ENCODE peak calls at places on chromosomes 7 and 10, in nine cellular contexts. One of them, this sample, is unnamed.
A peak's percentile ranks its signal among the peaks of the same experiment; 100 is the strongest.

GRCh38 chr10:121873236-121873635 is 54.6 kb downstream of the ATE1 start:
- DNase-seq in tibial artery: no peak
- DNase-seq in right cardiac atrium: no peak
- DNase-seq in CD8-positive, alpha-beta T cell: no peak
- DNase-seq in endothelial cell of umbilical vein: no peak
- DNase-seq in Peyer's patch: no peak
- DNase-seq in GM23248: no peak
- DNase-seq in CD4-positive, alpha-beta memory T cell: no peak
- DNase-seq in hepatocyte: no peak
- DNase-seq in this sample: no peak

GRCh38 chr7:152588350-152588749 is 87.6 kb downstream of the XRCC2 start:
- DNase-seq in CD4-positive, alpha-beta memory T cell: no peak
- DNase-seq in tibial artery: no peak
- DNase-seq in hepatocyte: peak; percentile 49
- DNase-seq in right cardiac atrium: no peak
- DNase-seq in Peyer's patch: no peak
- DNase-seq in endothelial cell of umbilical vein: no peak
- DNase-seq in CD8-positive, alpha-beta T cell: no peak
- DNase-seq in GM23248: peak; percentile 79
- DNase-seq in this sample: no peak

GRCh38 chr7:143416565-143417149 is 8.0 kb upstream of the EPHA1 start:
- DNase-seq in right cardiac atrium: no peak
- DNase-seq in GM23248: peak; percentile 60
- DNase-seq in CD8-positive, alpha-beta T cell: no peak
- DNase-seq in hepatocyte: peak; percentile 65
- DNase-seq in Peyer's patch: no peak
- DNase-seq in CD4-positive, alpha-beta memory T cell: peak; percentile 56
- DNase-seq in endothelial cell of umbilical vein: peak; percentile 56
- DNase-seq in tibial artery: no peak
- DNase-seq in this sample: no peak

GRCh38 chr7:98617051-98617959 is at the start of gene NPTX2:
- DNase-seq in CD8-positive, alpha-beta T cell: no peak
- DNase-seq in CD4-positive, alpha-beta memory T cell: no peak
- DNase-seq in hepatocyte: peak; percentile 71
- DNase-seq in endothelial cell of umbilical vein: no peak
- DNase-seq in tibial artery: peak; percentile 76
- DNase-seq in right cardiac atrium: peak; percentile 21
- DNase-seq in Peyer's patch: peak; percentile 70
- DNase-seq in GM23248: peak; percentile 42
- DNase-seq in this sample: peak; percentile 61

GRCh38 chr10:74585231-74586087 is 240.9 kb upstream of the KAT6B start:
- DNase-seq in GM23248: peak; percentile 29
- DNase-seq in tibial artery: no peak
- DNase-seq in CD4-positive, alpha-beta memory T cell: peak; percentile 78
- DNase-seq in CD8-positive, alpha-beta T cell: peak; percentile 52
- DNase-seq in hepatocyte: no peak
- DNase-seq in endothelial cell of umbilical vein: peak; percentile 62
- DNase-seq in right cardiac atrium: no peak
- DNase-seq in Peyer's patch: no peak
- DNase-seq in this sample: peak; percentile 21

GRCh38 chr10:97575101-97575668 is 2.6 kb downstream of the ANKRD2 start:
- DNase-seq in CD8-positive, alpha-beta T cell: no peak
- DNase-seq in endothelial cell of umbilical vein: no peak
- DNase-seq in CD4-positive, alpha-beta memory T cell: no peak
- DNase-seq in GM23248: peak; percentile 33
- DNase-seq in tibial artery: no peak
- DNase-seq in right cardiac atrium: no peak
- DNase-seq in hepatocyte: no peak
- DNase-seq in Peyer's patch: no peak
- DNase-seq in this sample: no peak

GRCh38 chr10:33055636-33056035 is 97.6 kb upstream of the ITGB1 start:
- DNase-seq in GM23248: peak; percentile 63
- DNase-seq in Peyer's patch: no peak
- DNase-seq in CD4-positive, alpha-beta memory T cell: no peak
- DNase-seq in CD8-positive, alpha-beta T cell: no peak
- DNase-seq in hepatocyte: no peak
- DNase-seq in right cardiac atrium: no peak
- DNase-seq in endothelial cell of umbilical vein: no peak
- DNase-seq in tibial artery: no peak
- DNase-seq in this sample: no peak

GRCh38 chr10:93363891-93364648 is 118.1 kb downstream of the MYOF start:
- DNase-seq in tibial artery: peak; percentile 78
- DNase-seq in CD4-positive, alpha-beta memory T cell: no peak
- DNase-seq in right cardiac atrium: peak; percentile 64
- DNase-seq in endothelial cell of umbilical vein: no peak
- DNase-seq in hepatocyte: no peak
- DNase-seq in CD8-positive, alpha-beta T cell: no peak
- DNase-seq in GM23248: no peak
- DNase-seq in Peyer's patch: no peak
- DNase-seq in this sample: no peak

GRCh38 chr7:47591655-47592572 is 10.0 kb upstream of the TNS3 start:
- DNase-seq in endothelial cell of umbilical vein: no peak
- DNase-seq in Peyer's patch: no peak
- DNase-seq in hepatocyte: peak; percentile 27
- DNase-seq in CD4-positive, alpha-beta memory T cell: no peak
- DNase-seq in right cardiac atrium: no peak
- DNase-seq in tibial artery: no peak
- DNase-seq in GM23248: peak; percentile 69
- DNase-seq in CD8-positive, alpha-beta T cell: no peak
- DNase-seq in this sample: no peak

GRCh38 chr10:109972372-109973001 is 35.3 kb upstream of the ADD3 start:
- DNase-seq in right cardiac atrium: no peak
- DNase-seq in endothelial cell of umbilical vein: no peak
- DNase-seq in hepatocyte: no peak
- DNase-seq in CD8-positive, alpha-beta T cell: no peak
- DNase-seq in GM23248: no peak
- DNase-seq in CD4-positive, alpha-beta memory T cell: no peak
- DNase-seq in tibial artery: no peak
- DNase-seq in Peyer's patch: no peak
- DNase-seq in this sample: no peak

GRCh38 chr10:69839696-69840345 is 38.1 kb downstream of the COL13A1 start:
- DNase-seq in right cardiac atrium: no peak
- DNase-seq in hepatocyte: no peak
- DNase-seq in CD4-positive, alpha-beta memory T cell: no peak
- DNase-seq in tibial artery: no peak
- DNase-seq in GM23248: peak; percentile 59
- DNase-seq in CD8-positive, alpha-beta T cell: no peak
- DNase-seq in endothelial cell of umbilical vein: no peak
- DNase-seq in Peyer's patch: no peak
- DNase-seq in this sample: no peak

GRCh38 chr7:74212661-74213060 is 2.9 kb downstream of the LAT2 start:
- DNase-seq in CD8-positive, alpha-beta T cell: no peak
- DNase-seq in endothelial cell of umbilical vein: no peak
- DNase-seq in right cardiac atrium: no peak
- DNase-seq in tibial artery: no peak
- DNase-seq in CD4-positive, alpha-beta memory T cell: no peak
- DNase-seq in Peyer's patch: no peak
- DNase-seq in hepatocyte: no peak
- DNase-seq in GM23248: no peak
- DNase-seq in this sample: no peak

GRCh38 chr7:18564779-18565178 is 69.2 kb downstream of the HDAC9 start:
- DNase-seq in Peyer's patch: no peak
- DNase-seq in CD8-positive, alpha-beta T cell: no peak
- DNase-seq in tibial artery: no peak
- DNase-seq in CD4-positive, alpha-beta memory T cell: no peak
- DNase-seq in GM23248: no peak
- DNase-seq in right cardiac atrium: no peak
- DNase-seq in hepatocyte: no peak
- DNase-seq in endothelial cell of umbilical vein: no peak
- DNase-seq in this sample: no peak

GRCh38 chr7:33732462-33732861 is 172.9 kb upstream of the BMPER start:
- DNase-seq in right cardiac atrium: no peak
- DNase-seq in GM23248: no peak
- DNase-seq in tibial artery: no peak
- DNase-seq in CD4-positive, alpha-beta memory T cell: no peak
- DNase-seq in CD8-positive, alpha-beta T cell: no peak
- DNase-seq in Peyer's patch: no peak
- DNase-seq in endothelial cell of umbilical vein: no peak
- DNase-seq in hepatocyte: no peak
- DNase-seq in this sample: no peak
- H3K4me1 ChIP-seq in right cardiac atrium: peaks cover 4% of the 10 kb centered on the region
- H3K4me1 ChIP-seq in GM23248: no peaks in the 10 kb centered on the region
- H3K4me1 ChIP-seq in tibial artery: no peaks in the 10 kb centered on the region
- H3K4me1 ChIP-seq in CD4-positive, alpha-beta memory T cell: no peaks in the 10 kb centered on the region
- H3K4me1 ChIP-seq in CD8-positive, alpha-beta T cell: no peaks in the 10 kb centered on the region
- H3K4me1 ChIP-seq in Peyer's patch: no peaks in the 10 kb centered on the region
- H3K4me1 ChIP-seq in endothelial cell of umbilical vein: peaks cover 35% of the 10 kb centered on the region
- H3K4me1 ChIP-seq in hepatocyte: peaks cover 4% of the 10 kb centered on the region
- H3K4me1 ChIP-seq in this sample: no peaks in the 10 kb centered on the region

GRCh38 chr10:124151466-124152095 is 58.2 kb upstream of the CHST15 start:
- DNase-seq in Peyer's patch: no peak
- DNase-seq in right cardiac atrium: no peak
- DNase-seq in GM23248: no peak
- DNase-seq in CD8-positive, alpha-beta T cell: no peak
- DNase-seq in endothelial cell of umbilical vein: no peak
- DNase-seq in tibial artery: peak; percentile 56
- DNase-seq in hepatocyte: no peak
- DNase-seq in CD4-positive, alpha-beta memory T cell: no peak
- DNase-seq in this sample: no peak

GRCh38 chr10:124152781-124153600 is 59.6 kb upstream of the CHST15 start:
- DNase-seq in hepatocyte: peak; percentile 75
- DNase-seq in Peyer's patch: no peak
- DNase-seq in CD8-positive, alpha-beta T cell: peak; percentile 57
- DNase-seq in GM23248: peak; percentile 82
- DNase-seq in CD4-positive, alpha-beta memory T cell: peak; percentile 40
- DNase-seq in right cardiac atrium: peak; percentile 43
- DNase-seq in tibial artery: peak; percentile 78
- DNase-seq in endothelial cell of umbilical vein: peak; percentile 89
- DNase-seq in this sample: peak; percentile 54

GRCh38 chr10:124150807-124151417 is 57.5 kb upstream of the CHST15 start:
- DNase-seq in endothelial cell of umbilical vein: no peak
- DNase-seq in right cardiac atrium: no peak
- DNase-seq in CD4-positive, alpha-beta memory T cell: no peak
- DNase-seq in GM23248: no peak
- DNase-seq in tibial artery: peak; percentile 62
- DNase-seq in hepatocyte: no peak
- DNase-seq in Peyer's patch: no peak
- DNase-seq in CD8-positive, alpha-beta T cell: no peak
- DNase-seq in this sample: no peak

GRCh38 chr10:124153601-124153930 is 60.2 kb upstream of the CHST15 start:
- DNase-seq in GM23248: no peak
- DNase-seq in right cardiac atrium: no peak
- DNase-seq in endothelial cell of umbilical vein: no peak
- DNase-seq in hepatocyte: no peak
- DNase-seq in CD8-positive, alpha-beta T cell: no peak
- DNase-seq in CD4-positive, alpha-beta memory T cell: no peak
- DNase-seq in tibial artery: no peak
- DNase-seq in Peyer's patch: no peak
- DNase-seq in this sample: no peak

DNA sequence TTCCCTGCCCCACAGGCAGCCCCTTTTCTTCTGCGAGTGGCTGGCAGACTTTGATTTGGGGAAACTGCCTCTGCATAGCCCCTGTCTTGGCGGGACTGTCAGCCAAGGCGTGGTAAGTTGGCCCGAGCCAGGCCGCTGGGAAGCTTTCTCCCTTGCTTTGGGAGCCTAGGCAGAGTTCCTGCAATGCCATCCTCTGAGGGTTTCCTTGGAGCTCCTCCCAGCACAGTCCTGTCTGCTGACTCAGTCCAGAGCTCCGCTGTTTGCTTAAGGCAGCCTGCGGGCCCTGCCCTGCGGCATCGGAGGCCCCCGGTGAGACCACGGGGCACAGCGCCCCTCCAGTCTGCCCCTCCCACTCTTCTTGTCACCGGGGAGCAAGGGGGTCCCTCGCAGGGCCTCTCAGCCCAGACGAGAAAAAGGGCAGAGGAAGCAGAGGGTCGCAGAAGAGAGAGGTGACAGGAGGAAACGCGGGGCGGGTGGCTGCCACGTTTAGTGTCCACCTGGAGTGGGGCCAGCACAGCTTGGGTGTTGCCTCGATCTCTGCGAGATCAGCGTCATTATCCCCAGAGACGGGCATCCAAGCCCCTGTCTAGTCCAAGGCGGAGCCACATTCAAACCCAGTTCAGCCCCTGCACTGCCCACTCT is 58.9 kb upstream of the CHST15 start:
- DNase-seq in hepatocyte: peak; percentile 77
- DNase-seq in right cardiac atrium: peak; percentile 80
- DNase-seq in endothelial cell of umbilical vein: no peak
- DNase-seq in CD8-positive, alpha-beta T cell: no peak
- DNase-seq in tibial artery: peak; percentile 91
- DNase-seq in GM23248: peak; percentile 86
- DNase-seq in Peyer's patch: no peak
- DNase-seq in CD4-positive, alpha-beta memory T cell: no peak
- DNase-seq in this sample: peak; percentile 68
- H3K4me1 ChIP-seq in hepatocyte: peaks cover 8% of the 10 kb centered on the region
- H3K4me1 ChIP-seq in right cardiac atrium: peaks cover 33% of the 10 kb centered on the region
- H3K4me1 ChIP-seq in endothelial cell of umbilical vein: peaks cover 27% of the 10 kb centered on the region
- H3K4me1 ChIP-seq in CD8-positive, alpha-beta T cell: peaks cover 16% of the 10 kb centered on the region
- H3K4me1 ChIP-seq in tibial artery: peaks cover 4% of the 10 kb centered on the region
- H3K4me1 ChIP-seq in GM23248: peaks cover 15% of the 10 kb centered on the region
- H3K4me1 ChIP-seq in Peyer's patch: peaks cover 37% of the 10 kb centered on the region
- H3K4me1 ChIP-seq in CD4-positive, alpha-beta memory T cell: peaks cover 21% of the 10 kb centered on the region
- H3K4me1 ChIP-seq in this sample: peaks cover 12% of the 10 kb centered on the region

DNA sequence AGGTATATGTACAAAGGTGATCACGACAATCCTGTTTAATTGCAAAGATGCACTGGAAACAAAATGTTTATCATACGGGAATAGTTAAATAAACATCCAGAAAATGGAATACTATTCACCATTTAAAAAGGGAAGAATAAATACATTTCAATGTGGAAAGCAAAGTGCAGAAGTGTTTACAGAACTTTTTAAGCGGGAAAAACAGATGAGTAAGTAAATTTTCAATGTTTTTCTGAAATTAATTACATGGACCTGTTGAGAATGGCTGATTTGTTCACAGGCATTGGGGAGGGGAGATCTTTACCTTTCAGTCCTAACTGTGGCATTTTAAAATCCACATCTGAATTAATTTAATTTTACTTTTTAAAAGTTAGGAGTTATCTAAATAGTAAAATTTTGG is 7.1 kb downstream of the MTPN start:
- DNase-seq in CD4-positive, alpha-beta memory T cell: no peak
- DNase-seq in endothelial cell of umbilical vein: no peak
- DNase-seq in GM23248: no peak
- DNase-seq in right cardiac atrium: no peak
- DNase-seq in CD8-positive, alpha-beta T cell: no peak
- DNase-seq in tibial artery: no peak
- DNase-seq in hepatocyte: no peak
- DNase-seq in Peyer's patch: no peak
- DNase-seq in this sample: no peak
- H3K4me1 ChIP-seq in CD4-positive, alpha-beta memory T cell: peaks cover 81% of the 10 kb centered on the region
- H3K4me1 ChIP-seq in endothelial cell of umbilical vein: peaks cover 4% of the 10 kb centered on the region
- H3K4me1 ChIP-seq in GM23248: peaks cover 34% of the 10 kb centered on the region
- H3K4me1 ChIP-seq in right cardiac atrium: peaks cover 4% of the 10 kb centered on the region
- H3K4me1 ChIP-seq in CD8-positive, alpha-beta T cell: peaks cover 58% of the 10 kb centered on the region
- H3K4me1 ChIP-seq in tibial artery: no peaks in the 10 kb centered on the region
- H3K4me1 ChIP-seq in hepatocyte: peaks cover 1% of the 10 kb centered on the region
- H3K4me1 ChIP-seq in Peyer's patch: peaks cover 20% of the 10 kb centered on the region
- H3K4me1 ChIP-seq in this sample: no peaks in the 10 kb centered on the region

GRCh38 chr10:102595914-102596313 is 48.4 kb upstream of the TRIM8 start:
- DNase-seq in right cardiac atrium: no peak
- DNase-seq in hepatocyte: no peak
- DNase-seq in Peyer's patch: no peak
- DNase-seq in tibial artery: no peak
- DNase-seq in CD4-positive, alpha-beta memory T cell: no peak
- DNase-seq in GM23248: no peak
- DNase-seq in endothelial cell of umbilical vein: no peak
- DNase-seq in CD8-positive, alpha-beta T cell: no peak
- DNase-seq in this sample: no peak
- H3K4me1 ChIP-seq in right cardiac atrium: peaks cover 21% of the 10 kb centered on the region
- H3K4me1 ChIP-seq in hepatocyte: peaks cover 25% of the 10 kb centered on the region
- H3K4me1 ChIP-seq in Peyer's patch: peaks cover 13% of the 10 kb centered on the region
- H3K4me1 ChIP-seq in tibial artery: no peaks in the 10 kb centered on the region
- H3K4me1 ChIP-seq in CD4-positive, alpha-beta memory T cell: no peaks in the 10 kb centered on the region
- H3K4me1 ChIP-seq in GM23248: peaks cover 10% of the 10 kb centered on the region
- H3K4me1 ChIP-seq in endothelial cell of umbilical vein: peaks cover 58% of the 10 kb centered on the region
- H3K4me1 ChIP-seq in CD8-positive, alpha-beta T cell: no peaks in the 10 kb centered on the region
- H3K4me1 ChIP-seq in this sample: peaks cover 4% of the 10 kb centered on the region